ENCODE peak calls at places on chromosomes 13 and 19, in five cellular contexts. One of them, this sample, is unnamed.

GRCh38 chr13:99540530-99540929 is 39.3 kb downstream of the TM9SF2 start:
- DNase-seq in esophagus squamous epithelium: no peak
- DNase-seq in endodermal cell: no peak
- DNase-seq in right lobe of liver: no peak
- DNase-seq in psoas muscle: no peak
- DNase-seq in this sample: no peak

GRCh38 chr19:2308114-2308556 is at the start of gene LINGO3:
- DNase-seq in esophagus squamous epithelium: no peak
- DNase-seq in endodermal cell: no peak
- DNase-seq in psoas muscle: no peak
- DNase-seq in right lobe of liver: no peak
- DNase-seq in this sample: no peak

GRCh38 chr13:30355405-30355741 is 48.0 kb upstream of the KATNAL1 start:
- DNase-seq in esophagus squamous epithelium: no peak
- DNase-seq in right lobe of liver: no peak
- DNase-seq in psoas muscle: no peak
- DNase-seq in endodermal cell: peak; percentile 70
- DNase-seq in this sample: peak; percentile 41

GRCh38 chr19:42345191-42345812 is 19.9 kb downstream of the MEGF8 start:
- DNase-seq in endodermal cell: no peak
- DNase-seq in right lobe of liver: no peak
- DNase-seq in esophagus squamous epithelium: no peak
- DNase-seq in psoas muscle: no peak
- DNase-seq in this sample: no peak

GRCh38 chr19:3024870-3025515 is 4.1 kb downstream of the TLE2 start:
- DNase-seq in right lobe of liver: no peak
- DNase-seq in esophagus squamous epithelium: no peak
- DNase-seq in psoas muscle: no peak
- DNase-seq in endodermal cell: peak; percentile 83
- DNase-seq in this sample: no peak

GRCh38 chr13:28655566-28655965 is 3.4 kb upstream of the POMP start:
- DNase-seq in endodermal cell: no peak
- DNase-seq in right lobe of liver: no peak
- DNase-seq in psoas muscle: no peak
- DNase-seq in esophagus squamous epithelium: no peak
- DNase-seq in this sample: no peak

GRCh38 chr13:50015263-50015662 is at the start of gene KCNRG:
- DNase-seq in endodermal cell: no peak
- DNase-seq in psoas muscle: no peak
- DNase-seq in esophagus squamous epithelium: no peak
- DNase-seq in right lobe of liver: no peak
- DNase-seq in this sample: no peak

GRCh38 chr13:35733832-35734231 is 257.3 kb upstream of the MAB21L1 start:
- DNase-seq in right lobe of liver: no peak
- DNase-seq in esophagus squamous epithelium: no peak
- DNase-seq in endodermal cell: no peak
- DNase-seq in psoas muscle: no peak
- DNase-seq in this sample: no peak

GRCh38 chr13:70366720-70367119 is 258.5 kb upstream of the KLHL1 start:
- DNase-seq in esophagus squamous epithelium: no peak
- DNase-seq in right lobe of liver: no peak
- DNase-seq in endodermal cell: no peak
- DNase-seq in psoas muscle: no peak
- DNase-seq in this sample: no peak

GRCh38 chr13:65133094-65133493 is 2097.0 kb downstream of the PCDH9 start:
- DNase-seq in right lobe of liver: no peak
- DNase-seq in psoas muscle: no peak
- DNase-seq in esophagus squamous epithelium: no peak
- DNase-seq in endodermal cell: peak; percentile 71
- DNase-seq in this sample: no peak

GRCh38 chr19:38543807-38544568 is 73.8 kb downstream of the MAP4K1 start:
- DNase-seq in psoas muscle: peak; percentile 85
- DNase-seq in right lobe of liver: no peak
- DNase-seq in endodermal cell: peak; percentile 75
- DNase-seq in esophagus squamous epithelium: no peak
- DNase-seq in this sample: peak; percentile 68
- TF ChIP-seq CTCF in psoas muscle: peak; percentile 33
- TF ChIP-seq CTCF in right lobe of liver: no peak
- TF ChIP-seq CTCF in endodermal cell: no peak
- TF ChIP-seq CTCF in esophagus squamous epithelium: peak; percentile 75
- TF ChIP-seq CTCF in this sample: no peak

GRCh38 chr19:6930190-6930589 is 42.8 kb downstream of the ADGRE1 start:
- DNase-seq in psoas muscle: no peak
- DNase-seq in right lobe of liver: no peak
- DNase-seq in endodermal cell: no peak
- DNase-seq in esophagus squamous epithelium: no peak
- DNase-seq in this sample: no peak

DNA sequence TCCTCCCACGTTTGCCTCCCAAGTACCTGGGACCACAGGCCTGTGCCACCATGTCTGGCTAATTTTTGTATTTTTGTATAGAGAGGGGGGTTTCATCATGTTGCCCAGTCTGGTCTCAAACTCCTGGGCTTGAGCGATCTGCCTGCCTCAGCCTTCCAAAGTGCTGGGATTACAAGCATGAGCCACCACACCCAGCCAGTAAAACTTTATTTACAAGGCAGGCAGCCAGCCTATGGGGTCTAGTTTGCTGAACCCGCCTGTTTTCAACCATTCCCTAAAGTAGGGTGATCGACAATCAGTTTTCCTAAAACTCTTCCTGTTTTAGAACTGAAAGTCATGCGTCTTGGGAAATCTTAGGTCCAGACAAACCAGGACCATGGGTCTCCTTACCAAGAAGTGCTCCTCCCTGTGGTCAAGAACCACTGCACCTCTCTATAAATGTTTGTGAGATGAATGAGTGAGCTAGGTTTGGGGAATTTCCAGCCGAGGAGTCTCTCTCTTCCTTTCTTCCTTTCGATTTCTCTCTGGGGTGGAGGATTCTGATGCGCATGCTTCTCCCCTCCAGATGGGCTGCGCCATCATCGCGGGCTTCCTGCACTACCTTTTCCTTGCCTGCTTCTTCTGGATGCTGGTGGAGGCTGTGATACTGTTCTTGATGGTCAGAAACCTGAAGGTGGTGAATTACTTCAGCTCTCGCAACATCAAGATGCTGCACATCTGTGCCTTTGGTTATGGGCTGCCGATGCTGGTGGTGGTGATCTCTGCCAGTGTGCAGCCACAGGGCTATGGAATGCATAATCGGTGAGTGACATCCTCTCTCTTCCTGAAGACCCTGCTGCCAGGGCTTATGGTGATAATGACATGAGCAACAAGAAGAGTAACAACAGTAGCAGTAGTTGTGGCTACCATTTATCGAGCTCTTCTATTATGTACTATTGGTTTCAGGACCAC is 38.7 kb downstream of the ADGRE1 start:
- DNase-seq in right lobe of liver: no peak
- DNase-seq in psoas muscle: no peak
- DNase-seq in endodermal cell: peak; percentile 38
- DNase-seq in esophagus squamous epithelium: no peak
- DNase-seq in this sample: no peak
- TF ChIP-seq CTCF in right lobe of liver: no peak
- TF ChIP-seq CTCF in psoas muscle: no peak
- TF ChIP-seq CTCF in endodermal cell: no peak
- TF ChIP-seq CTCF in esophagus squamous epithelium: no peak
- TF ChIP-seq CTCF in this sample: no peak

DNA sequence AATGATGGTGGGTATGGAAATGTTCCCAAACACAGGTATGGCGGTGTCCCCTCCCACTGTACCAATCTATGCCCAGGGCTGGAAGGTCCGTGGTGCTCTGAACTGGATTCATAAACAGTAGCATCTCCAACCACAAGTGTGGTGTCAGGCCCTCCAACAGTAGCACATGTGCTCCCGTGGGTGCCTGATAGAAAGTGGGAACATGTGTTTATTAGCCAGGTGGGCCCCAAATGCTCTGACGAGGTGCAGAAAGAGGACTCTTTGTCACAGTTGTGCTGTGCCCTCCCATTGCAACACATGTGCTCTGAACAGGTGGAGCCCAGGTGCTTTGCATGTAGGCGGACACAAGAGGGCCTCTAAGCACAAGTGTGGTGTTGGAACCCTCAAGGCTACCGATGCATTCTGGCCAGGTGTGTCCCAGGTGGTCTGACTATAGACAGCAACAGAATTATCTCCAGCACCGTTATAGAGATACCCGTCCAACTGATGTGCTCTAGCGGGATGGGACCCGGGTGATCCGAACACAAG is 75.4 kb upstream of the ZNF30 start:
- DNase-seq in right lobe of liver: no peak
- DNase-seq in endodermal cell: peak; percentile 72
- DNase-seq in psoas muscle: no peak
- DNase-seq in esophagus squamous epithelium: no peak
- DNase-seq in this sample: no peak
- TF ChIP-seq CTCF in right lobe of liver: no peak
- TF ChIP-seq CTCF in endodermal cell: peak; percentile 72
- TF ChIP-seq CTCF in psoas muscle: no peak
- TF ChIP-seq CTCF in esophagus squamous epithelium: no peak
- TF ChIP-seq CTCF in this sample: no peak

DNA sequence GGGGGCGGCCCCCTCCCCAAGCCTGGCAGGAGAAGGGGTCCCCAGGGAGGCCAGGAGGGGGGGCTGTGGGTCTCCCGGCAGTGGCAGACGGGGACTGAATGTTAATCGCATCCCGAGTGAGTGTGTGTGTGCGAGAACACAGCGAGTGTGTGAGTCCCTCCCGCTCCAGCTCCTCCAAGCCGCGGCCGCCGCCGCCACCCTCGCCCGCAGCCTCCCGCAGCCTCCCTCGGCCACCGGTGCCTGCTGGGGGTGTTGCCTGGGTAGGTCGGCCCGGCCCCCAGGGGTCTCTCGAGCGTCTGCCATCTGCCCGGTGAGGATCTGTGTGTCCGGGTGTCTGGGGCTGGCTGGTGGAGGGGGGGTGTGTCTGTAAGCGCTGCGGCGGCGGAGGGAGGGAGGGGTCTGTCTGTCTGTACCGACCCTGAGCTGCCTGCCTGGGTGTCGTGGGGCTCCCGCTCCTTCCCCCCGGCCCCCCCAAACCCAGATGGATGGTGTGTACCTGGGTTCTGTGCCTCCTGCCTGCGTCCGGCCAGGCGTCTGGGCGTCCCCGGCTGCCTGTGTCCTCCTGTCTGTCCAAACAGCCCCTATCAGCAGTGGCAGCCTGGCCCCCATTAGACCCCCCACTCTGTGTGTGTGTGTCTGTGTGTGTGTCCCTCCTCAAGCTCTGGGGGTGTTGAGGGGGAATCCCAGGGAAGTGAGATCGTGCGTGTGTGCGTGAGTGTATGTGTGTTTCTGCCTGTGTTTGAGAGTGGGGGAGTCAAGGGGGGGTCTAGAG is at the start of gene GRIN2D:
- DNase-seq in psoas muscle: no peak
- DNase-seq in right lobe of liver: no peak
- DNase-seq in esophagus squamous epithelium: no peak
- DNase-seq in endodermal cell: peak; percentile 84
- DNase-seq in this sample: peak; percentile 59
- TF ChIP-seq CTCF in psoas muscle: no peak
- TF ChIP-seq CTCF in right lobe of liver: no peak
- TF ChIP-seq CTCF in esophagus squamous epithelium: no peak
- TF ChIP-seq CTCF in endodermal cell: peak; percentile 32
- TF ChIP-seq CTCF in this sample: no peak

GRCh38 chr13:22940736-22941135 is 240.0 kb upstream of the SGCG start:
- DNase-seq in right lobe of liver: no peak
- DNase-seq in esophagus squamous epithelium: no peak
- DNase-seq in psoas muscle: no peak
- DNase-seq in endodermal cell: no peak
- DNase-seq in this sample: no peak

GRCh38 chr13:22945321-22946226 is 235.2 kb upstream of the SGCG start:
- DNase-seq in esophagus squamous epithelium: no peak
- DNase-seq in right lobe of liver: no peak
- DNase-seq in endodermal cell: peak; percentile 2
- DNase-seq in psoas muscle: no peak
- DNase-seq in this sample: no peak

GRCh38 chr13:22948421-22948820 is 232.4 kb upstream of the SGCG start:
- DNase-seq in psoas muscle: no peak
- DNase-seq in endodermal cell: peak; percentile 7
- DNase-seq in esophagus squamous epithelium: no peak
- DNase-seq in right lobe of liver: no peak
- DNase-seq in this sample: no peak

GRCh38 chr13:22940090-22940710 is 240.6 kb upstream of the SGCG start:
- DNase-seq in endodermal cell: no peak
- DNase-seq in psoas muscle: no peak
- DNase-seq in esophagus squamous epithelium: no peak
- DNase-seq in right lobe of liver: no peak
- DNase-seq in this sample: no peak

DNA sequence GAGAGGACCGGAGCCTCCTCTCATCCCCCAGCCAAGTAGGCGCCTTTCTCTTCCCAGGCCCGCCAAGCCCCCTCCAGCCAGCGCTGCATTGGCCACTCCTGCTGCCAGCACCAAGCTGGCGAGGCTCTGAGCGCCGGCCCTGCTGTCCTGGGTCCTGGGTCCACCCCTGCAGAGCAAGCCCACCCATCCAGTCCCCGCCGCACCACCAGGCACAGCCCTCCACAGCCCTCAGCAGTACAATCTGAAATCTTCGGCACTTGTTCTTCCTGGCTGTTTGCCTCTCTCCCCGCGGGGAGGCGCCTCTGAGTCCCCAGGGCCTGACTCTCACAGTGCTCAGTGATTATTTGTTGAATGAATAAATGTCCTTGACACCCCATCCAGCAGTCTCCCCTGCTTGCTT is 236.4 kb upstream of the SGCG start:
- DNase-seq in endodermal cell: peak; percentile 60
- DNase-seq in right lobe of liver: no peak
- DNase-seq in esophagus squamous epithelium: no peak
- DNase-seq in psoas muscle: no peak
- DNase-seq in this sample: no peak
- TF ChIP-seq CTCF in endodermal cell: peak; percentile 46
- TF ChIP-seq CTCF in right lobe of liver: no peak
- TF ChIP-seq CTCF in esophagus squamous epithelium: no peak
- TF ChIP-seq CTCF in psoas muscle: no peak
- TF ChIP-seq CTCF in this sample: no peak

GRCh38 chr13:62799038-62799535 is 1383.4 kb upstream of the PCDH20 start:
- DNase-seq in right lobe of liver: no peak
- DNase-seq in psoas muscle: no peak
- DNase-seq in esophagus squamous epithelium: no peak
- DNase-seq in endodermal cell: no peak
- DNase-seq in this sample: no peak
- TF ChIP-seq CTCF in right lobe of liver: no peak
- TF ChIP-seq CTCF in psoas muscle: no peak
- TF ChIP-seq CTCF in esophagus squamous epithelium: no peak
- TF ChIP-seq CTCF in endodermal cell: no peak
- TF ChIP-seq CTCF in this sample: no peak

DNA sequence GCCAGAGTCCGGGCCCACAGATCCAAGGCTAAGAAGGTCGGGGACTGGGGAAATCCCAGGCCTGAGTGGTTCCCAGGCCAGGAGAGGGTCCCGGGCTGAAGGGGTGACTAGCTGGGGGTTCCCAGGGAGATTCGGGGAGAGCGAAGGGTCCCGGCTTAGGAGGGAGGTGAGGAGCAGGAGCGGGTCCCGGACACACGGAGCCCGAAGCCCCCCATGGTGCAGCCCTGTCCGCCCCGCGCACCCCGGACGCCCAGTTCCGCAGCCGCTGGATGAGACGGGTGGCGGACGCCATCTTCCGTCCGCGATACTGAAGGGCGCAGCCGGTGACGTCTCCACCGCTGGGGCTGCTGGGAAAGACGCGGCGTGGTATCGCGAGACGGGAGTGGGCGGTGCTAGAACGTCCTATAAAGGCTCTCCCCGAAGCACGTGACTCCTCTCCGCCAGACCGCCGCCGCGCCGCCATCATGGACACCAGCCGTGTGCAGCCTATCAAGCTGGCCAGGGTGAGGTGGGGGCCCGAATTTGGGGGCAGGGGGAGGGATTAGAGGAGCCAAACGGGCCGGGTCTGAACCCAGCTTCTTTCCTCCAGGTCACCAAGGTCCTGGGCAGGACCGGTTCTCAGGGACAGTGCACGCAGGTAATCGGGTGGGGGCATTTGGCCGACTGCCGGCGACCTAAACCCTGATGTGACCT is at the start of the genes NDUFA7 and RPS28:
- DNase-seq in psoas muscle: peak; percentile 96
- DNase-seq in right lobe of liver: peak; percentile 96
- DNase-seq in endodermal cell: peak; percentile 98
- DNase-seq in esophagus squamous epithelium: peak; percentile 81
- DNase-seq in this sample: peak; percentile 98
- TF ChIP-seq CTCF in psoas muscle: peak; percentile 28
- TF ChIP-seq CTCF in right lobe of liver: peak; percentile 31
- TF ChIP-seq CTCF in endodermal cell: peak; percentile 27
- TF ChIP-seq CTCF in esophagus squamous epithelium: peak; percentile 46
- TF ChIP-seq CTCF in this sample: no peak